ENCODE peak calls at places on chromosomes 13 and 19, in ten cellular contexts. Z, R, D, Q, F, V, J, G, O and P are unnamed samples.

GRCh38 chr19:11598103-11598483 is 810 bp downstream of the ZNF627 start:
- DNase-seq in O (no peak), F (no peak), Z (no peak), V (no peak), G (no peak), D (no peak), J (no peak), Q (no peak), R (no peak), P (no peak)

GRCh38 chr13:99363391-99363790 is 56.2 kb upstream of the GPR183 start:
- DNase-seq in G (no peak), Z (no peak), V (no peak), O (no peak), F (no peak), R (no peak), J (no peak), D (no peak), Q (no peak), P (no peak)

GRCh38 chr19:7152568-7152967 is 83.1 kb downstream of the ZNF557 start:
- DNase-seq in V (no peak), G (no peak), Z (no peak), Q (peak), F (no peak), R (no peak), D (no peak), J (peak), O (no peak), P (no peak)

GRCh38 chr13:30679483-30680330 is 55.6 kb upstream of the ALOX5AP start:
- DNase-seq in V (no peak), Z (peak), D (no peak), F (no peak), O (no peak), Q (peak), J (peak), R (peak), G (peak), P (no peak)

GRCh38 chr13:95833713-95834112 is 156.8 kb downstream of the DNAJC3 start:
- DNase-seq in J (no peak), O (no peak), R (peak), G (no peak), D (no peak), V (no peak), Q (peak), Z (peak), F (no peak), P (no peak)

GRCh38 chr13:19681517-19681916 is 48.1 kb downstream of the MPHOSPH8 start:
- DNase-seq in R (peak), V (no peak), J (no peak), O (no peak), G (peak), Z (no peak), Q (no peak), D (no peak), F (no peak), P (no peak)

GRCh38 chr19:39307233-39307821 is 11.1 kb downstream of the IFNL1 start:
- DNase-seq in J (no peak), Z (peak), V (no peak), G (no peak), D (no peak), F (no peak), R (peak), O (no peak), Q (no peak), P (peak)

GRCh38 chr19:28426902-28427232 is 786.1 kb downstream of the UQCRFS1 start:
- DNase-seq in J (no peak), R (no peak), Q (peak), V (peak), Z (no peak), G (no peak), O (no peak), F (no peak), D (no peak), P (no peak)

GRCh38 chr13:113882266-113882627 is 18.4 kb upstream of the GAS6 start:
- DNase-seq in O (no peak), F (no peak), J (no peak), V (no peak), Z (no peak), R (no peak), D (no peak), G (no peak), Q (no peak), P (no peak)

GRCh38 chr19:45952691-45953505 is 20.8 kb downstream of the NOVA2 start:
- DNase-seq in D (peak), Z (peak), G (peak), J (peak), Q (peak), O (no peak), R (peak), F (peak), V (no peak), P (peak)

GRCh38 chr13:80083516-80084085 is 257.3 kb downstream of the SPRY2 start:
- DNase-seq in Z (no peak), Q (peak), D (no peak), O (no peak), J (no peak), V (no peak), F (no peak), R (peak), G (no peak), P (no peak)

GRCh38 chr13:100895656-100896055 is 221.1 kb upstream of the TMTC4 start:
- DNase-seq in O (no peak), D (no peak), Z (no peak), V (no peak), F (no peak), R (no peak), Q (no peak), J (no peak), G (no peak), P (no peak)

GRCh38 chr13:31037874-31038475 is 105.5 kb downstream of the TEX26 start:
- DNase-seq in V (no peak), D (no peak), Q (no peak), F (no peak), Z (no peak), O (no peak), G (no peak), J (no peak), R (no peak), P (no peak)

GRCh38 chr19:2072757-2073551 is 21.9 kb upstream of the MKNK2 start:
- DNase-seq in J (peak), G (no peak), Z (no peak), D (no peak), R (no peak), F (no peak), V (no peak), Q (no peak), O (no peak), P (no peak)